ENCODE peak calls at places on chromosomes 16 and 17, in nine cellular contexts. One of them, this sample, is unnamed. For H3K36me3 and H3K27me3, the result is how much of the 10 kb centered on the place peaks cover.

GRCh38 chr16:71625113-71625850 is 702 bp upstream of the MARVELD3 start:
- DNase-seq in IMR-90: no peak
- DNase-seq in body of pancreas: no peak
- DNase-seq in cardiac muscle cell: no peak
- DNase-seq in WERI-Rb-1: no peak
- DNase-seq in colonic mucosa: no peak
- DNase-seq in left ventricle myocardium inferior: no peak
- DNase-seq in tibial nerve: no peak
- DNase-seq in heart right ventricle: no peak
- DNase-seq in this sample: no peak

GRCh38 chr17:15351925-15352324 is 10.5 kb upstream of the TEKT3 start:
- DNase-seq in WERI-Rb-1: no peak
- DNase-seq in left ventricle myocardium inferior: no peak
- DNase-seq in body of pancreas: peak
- DNase-seq in heart right ventricle: no peak
- DNase-seq in colonic mucosa: peak
- DNase-seq in IMR-90: peak
- DNase-seq in cardiac muscle cell: no peak
- DNase-seq in tibial nerve: no peak
- DNase-seq in this sample: no peak

GRCh38 chr16:1278456-1278855 is 22.6 kb downstream of the TPSD1 start:
- DNase-seq in heart right ventricle: no peak
- DNase-seq in colonic mucosa: no peak
- DNase-seq in IMR-90: no peak
- DNase-seq in left ventricle myocardium inferior: no peak
- DNase-seq in tibial nerve: no peak
- DNase-seq in cardiac muscle cell: no peak
- DNase-seq in WERI-Rb-1: no peak
- DNase-seq in body of pancreas: no peak
- DNase-seq in this sample: no peak

GRCh38 chr17:63692195-63692816 is 7.6 kb downstream of the LIMD2 start:
- DNase-seq in IMR-90: no peak
- DNase-seq in body of pancreas: no peak
- DNase-seq in heart right ventricle: no peak
- DNase-seq in WERI-Rb-1: peak
- DNase-seq in cardiac muscle cell: no peak
- DNase-seq in left ventricle myocardium inferior: no peak
- DNase-seq in colonic mucosa: no peak
- DNase-seq in tibial nerve: no peak
- DNase-seq in this sample: no peak

GRCh38 chr17:72971513-72971880 is 121.0 kb downstream of the SLC39A11 start:
- DNase-seq in left ventricle myocardium inferior: no peak
- DNase-seq in WERI-Rb-1: no peak
- DNase-seq in body of pancreas: no peak
- DNase-seq in colonic mucosa: no peak
- DNase-seq in tibial nerve: no peak
- DNase-seq in heart right ventricle: no peak
- DNase-seq in IMR-90: no peak
- DNase-seq in cardiac muscle cell: no peak
- DNase-seq in this sample: no peak

GRCh38 chr16:66898207-66898606 is 17.9 kb downstream of the PDP2 start:
- DNase-seq in cardiac muscle cell: no peak
- DNase-seq in WERI-Rb-1: no peak
- DNase-seq in heart right ventricle: no peak
- DNase-seq in IMR-90: peak
- DNase-seq in left ventricle myocardium inferior: no peak
- DNase-seq in tibial nerve: no peak
- DNase-seq in colonic mucosa: no peak
- DNase-seq in body of pancreas: no peak
- DNase-seq in this sample: no peak

GRCh38 chr17:8225813-8226535 is 15.6 kb upstream of the AURKB start:
- DNase-seq in left ventricle myocardium inferior: no peak
- DNase-seq in colonic mucosa: peak
- DNase-seq in tibial nerve: peak
- DNase-seq in heart right ventricle: peak
- DNase-seq in cardiac muscle cell: peak
- DNase-seq in WERI-Rb-1: no peak
- DNase-seq in body of pancreas: peak
- DNase-seq in IMR-90: peak
- DNase-seq in this sample: peak

GRCh38 chr17:17514993-17515920 is 19.1 kb upstream of the RASD1 start:
- DNase-seq in cardiac muscle cell: no peak
- DNase-seq in IMR-90: peak
- DNase-seq in body of pancreas: no peak
- DNase-seq in left ventricle myocardium inferior: no peak
- DNase-seq in colonic mucosa: no peak
- DNase-seq in WERI-Rb-1: no peak
- DNase-seq in tibial nerve: no peak
- DNase-seq in heart right ventricle: no peak
- DNase-seq in this sample: no peak

GRCh38 chr17:3657874-3658783 is 10.2 kb downstream of the TAX1BP3 start:
- DNase-seq in IMR-90: no peak
- DNase-seq in WERI-Rb-1: no peak
- DNase-seq in heart right ventricle: no peak
- DNase-seq in tibial nerve: no peak
- DNase-seq in left ventricle myocardium inferior: no peak
- DNase-seq in body of pancreas: no peak
- DNase-seq in colonic mucosa: no peak
- DNase-seq in cardiac muscle cell: no peak
- DNase-seq in this sample: no peak

GRCh38 chr17:1945621-1946020 is 79.5 kb downstream of the RTN4RL1 start:
- DNase-seq in IMR-90: no peak
- DNase-seq in body of pancreas: no peak
- DNase-seq in left ventricle myocardium inferior: no peak
- DNase-seq in colonic mucosa: no peak
- DNase-seq in heart right ventricle: no peak
- DNase-seq in cardiac muscle cell: no peak
- DNase-seq in tibial nerve: no peak
- DNase-seq in WERI-Rb-1: no peak
- DNase-seq in this sample: no peak

GRCh38 chr17:50715471-50715870 is 3.9 kb upstream of the LUC7L3 start:
- DNase-seq in heart right ventricle: no peak
- DNase-seq in IMR-90: no peak
- DNase-seq in body of pancreas: no peak
- DNase-seq in tibial nerve: no peak
- DNase-seq in cardiac muscle cell: no peak
- DNase-seq in WERI-Rb-1: no peak
- DNase-seq in colonic mucosa: no peak
- DNase-seq in left ventricle myocardium inferior: no peak
- DNase-seq in this sample: no peak

GRCh38 chr17:45783593-45784292 is 377 bp upstream of the CRHR1 start:
- DNase-seq in left ventricle myocardium inferior: peak
- DNase-seq in heart right ventricle: peak
- DNase-seq in colonic mucosa: no peak
- DNase-seq in WERI-Rb-1: peak
- DNase-seq in cardiac muscle cell: peak
- DNase-seq in IMR-90: no peak
- DNase-seq in body of pancreas: no peak
- DNase-seq in tibial nerve: no peak
- DNase-seq in this sample: no peak

GRCh38 chr16:58022601-58023371 is 2.8 kb upstream of the MMP15 start:
- DNase-seq in left ventricle myocardium inferior: peak
- DNase-seq in cardiac muscle cell: no peak
- DNase-seq in heart right ventricle: peak
- DNase-seq in WERI-Rb-1: no peak
- DNase-seq in colonic mucosa: peak
- DNase-seq in IMR-90: peak
- DNase-seq in tibial nerve: peak
- DNase-seq in body of pancreas: peak
- DNase-seq in this sample: peak

GRCh38 chr16:84270071-84270470 is 24.6 kb upstream of the WFDC1 start:
- DNase-seq in colonic mucosa: no peak
- DNase-seq in tibial nerve: no peak
- DNase-seq in heart right ventricle: no peak
- DNase-seq in WERI-Rb-1: peak
- DNase-seq in IMR-90: no peak
- DNase-seq in cardiac muscle cell: no peak
- DNase-seq in left ventricle myocardium inferior: no peak
- DNase-seq in body of pancreas: no peak
- DNase-seq in this sample: no peak

DNA sequence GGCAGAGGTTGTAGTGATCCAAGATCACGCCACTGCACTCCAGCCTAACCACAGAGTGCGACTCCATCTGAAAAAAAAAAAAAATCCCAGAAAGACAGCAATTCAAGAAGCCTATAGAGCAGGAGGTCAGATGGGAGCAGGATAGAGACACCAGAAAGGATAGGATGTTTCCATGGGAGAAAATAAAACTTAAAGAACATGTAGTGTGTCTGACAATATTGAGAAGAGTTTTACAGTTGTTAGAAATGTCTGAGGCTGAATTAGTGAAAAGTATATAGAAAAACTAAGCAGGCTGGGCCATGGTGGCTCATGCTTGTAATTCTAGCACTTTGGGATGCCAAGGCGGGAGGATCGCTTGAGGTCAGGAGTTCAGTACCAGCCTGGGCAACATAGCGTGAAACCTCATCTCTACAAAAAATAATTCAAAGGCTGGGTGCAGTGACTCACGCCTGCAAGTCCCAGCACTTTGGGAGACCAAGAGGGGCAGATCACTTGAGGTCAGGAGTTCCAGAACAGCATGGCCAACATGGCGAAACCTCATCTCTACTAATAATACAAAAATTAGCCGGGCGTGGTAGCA is 15.3 kb upstream of the TRIM37 start:
- DNase-seq in left ventricle myocardium inferior: no peak
- DNase-seq in heart right ventricle: no peak
- DNase-seq in colonic mucosa: no peak
- DNase-seq in cardiac muscle cell: no peak
- DNase-seq in WERI-Rb-1: no peak
- DNase-seq in body of pancreas: no peak
- DNase-seq in tibial nerve: no peak
- DNase-seq in IMR-90: no peak
- DNase-seq in this sample: no peak
- H3K36me3 ChIP-seq in left ventricle myocardium inferior: under half
- H3K36me3 ChIP-seq in heart right ventricle: half or more
- H3K36me3 ChIP-seq in colonic mucosa: under half
- H3K36me3 ChIP-seq in cardiac muscle cell: under half
- H3K36me3 ChIP-seq in WERI-Rb-1: half or more
- H3K36me3 ChIP-seq in body of pancreas: under half
- H3K36me3 ChIP-seq in tibial nerve: under half
- H3K36me3 ChIP-seq in IMR-90: under half
- H3K36me3 ChIP-seq in this sample: under half

DNA sequence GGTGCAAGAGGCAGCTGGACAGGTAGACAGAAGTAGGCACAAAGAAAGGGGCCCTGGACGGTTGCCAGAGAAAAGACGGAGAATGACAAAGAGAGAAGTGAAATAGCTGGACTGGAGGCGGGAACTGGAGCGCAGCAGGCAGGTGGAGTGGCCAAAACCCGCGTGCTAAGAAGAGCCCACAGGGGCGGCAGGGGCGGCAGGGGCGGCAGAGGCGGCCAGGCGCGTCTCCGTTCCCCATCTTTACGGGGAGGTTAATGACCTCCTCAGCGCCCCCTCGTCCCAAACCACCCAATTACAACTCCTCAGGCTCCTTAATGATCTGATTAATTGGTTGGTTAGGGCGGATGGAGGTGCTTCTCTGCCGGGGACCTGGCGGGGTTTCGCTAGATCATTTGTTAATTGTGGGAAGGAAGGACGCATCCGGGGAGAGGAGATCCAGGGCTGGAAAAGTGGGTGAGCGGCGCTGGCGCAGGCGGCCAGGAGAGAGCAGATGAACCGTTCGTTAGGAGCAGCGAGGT is 15.4 kb upstream of the HOXB9 start:
- DNase-seq in cardiac muscle cell: no peak
- DNase-seq in tibial nerve: no peak
- DNase-seq in WERI-Rb-1: no peak
- DNase-seq in heart right ventricle: no peak
- DNase-seq in body of pancreas: no peak
- DNase-seq in colonic mucosa: peak
- DNase-seq in IMR-90: no peak
- DNase-seq in left ventricle myocardium inferior: no peak
- DNase-seq in this sample: no peak
- H3K27me3 ChIP-seq in cardiac muscle cell: half or more
- H3K27me3 ChIP-seq in tibial nerve: half or more
- H3K27me3 ChIP-seq in WERI-Rb-1: half or more
- H3K27me3 ChIP-seq in heart right ventricle: half or more
- H3K27me3 ChIP-seq in body of pancreas: half or more
- H3K27me3 ChIP-seq in colonic mucosa: under half
- H3K27me3 ChIP-seq in IMR-90: half or more
- H3K27me3 ChIP-seq in left ventricle myocardium inferior: half or more
- H3K27me3 ChIP-seq in this sample: under half

DNA sequence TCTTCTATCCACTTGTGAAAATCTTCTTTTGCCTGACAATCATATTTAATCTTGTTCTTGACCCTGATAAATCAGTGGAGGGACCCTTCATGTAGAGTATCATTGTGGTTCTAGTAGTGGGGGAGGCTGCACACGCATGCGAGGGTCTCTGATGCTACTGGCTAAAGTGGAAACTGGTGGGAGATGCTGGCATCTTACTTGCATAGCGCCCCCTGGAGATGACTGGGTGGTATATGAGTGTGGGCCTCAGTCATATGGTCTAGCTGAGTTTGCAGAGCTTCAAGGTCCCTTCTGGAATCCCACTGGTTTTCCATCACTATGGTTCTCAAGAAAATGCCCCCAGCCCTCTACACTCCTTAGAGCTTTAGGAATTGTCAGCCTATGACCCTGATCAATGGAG is 236.4 kb upstream of the AXIN2 start:
- DNase-seq in tibial nerve: no peak
- DNase-seq in body of pancreas: no peak
- DNase-seq in colonic mucosa: no peak
- DNase-seq in heart right ventricle: no peak
- DNase-seq in cardiac muscle cell: peak
- DNase-seq in WERI-Rb-1: peak
- DNase-seq in left ventricle myocardium inferior: no peak
- DNase-seq in IMR-90: no peak
- DNase-seq in this sample: no peak
- TF ChIP-seq CTCF in tibial nerve: no peak
- TF ChIP-seq CTCF in body of pancreas: no peak
- TF ChIP-seq CTCF in colonic mucosa: peak
- TF ChIP-seq CTCF in heart right ventricle: no peak
- TF ChIP-seq CTCF in cardiac muscle cell: peak
- TF ChIP-seq CTCF in WERI-Rb-1: peak
- TF ChIP-seq CTCF in left ventricle myocardium inferior: peak
- TF ChIP-seq CTCF in IMR-90: no peak
- TF ChIP-seq CTCF in this sample: no peak

GRCh38 chr16:74305978-74306784 is 9.6 kb downstream of the PSMD7 start:
- DNase-seq in cardiac muscle cell: peak
- DNase-seq in IMR-90: no peak
- DNase-seq in WERI-Rb-1: no peak
- DNase-seq in body of pancreas: no peak
- DNase-seq in colonic mucosa: no peak
- DNase-seq in tibial nerve: no peak
- DNase-seq in left ventricle myocardium inferior: no peak
- DNase-seq in heart right ventricle: no peak
- DNase-seq in this sample: no peak
- H3K36me3 ChIP-seq in cardiac muscle cell: half or more
- H3K36me3 ChIP-seq in IMR-90: under half
- H3K36me3 ChIP-seq in WERI-Rb-1: half or more
- H3K36me3 ChIP-seq in body of pancreas: under half
- H3K36me3 ChIP-seq in colonic mucosa: under half
- H3K36me3 ChIP-seq in tibial nerve: under half
- H3K36me3 ChIP-seq in left ventricle myocardium inferior: half or more
- H3K36me3 ChIP-seq in heart right ventricle: half or more
- H3K36me3 ChIP-seq in this sample: half or more

This sample was measured in stomach.